ENCODE peak calls at places on chromosomes 1 and 21, in four cellular contexts. One of them, this sample, is unnamed.

GRCh38 chr1:50562106-50562505 is 138.9 kb upstream of the DMRTA2 start:
- DNase-seq in breast epithelium: no peak
- DNase-seq in ovary: no peak
- DNase-seq in prostate gland: no peak
- DNase-seq in this sample: no peak

GRCh38 chr1:93448983-93449805 is 1.3 kb downstream of the FNBP1L start:
- DNase-seq in breast epithelium: peak
- DNase-seq in ovary: no peak
- DNase-seq in prostate gland: peak
- DNase-seq in this sample: no peak

GRCh38 chr1:246784621-246785535 is 60.7 kb downstream of the SCCPDH start:
- DNase-seq in breast epithelium: no peak
- DNase-seq in ovary: no peak
- DNase-seq in prostate gland: no peak
- DNase-seq in this sample: peak

GRCh38 chr1:168180148-168180524 is 1.4 kb downstream of the TIPRL start:
- DNase-seq in breast epithelium: no peak
- DNase-seq in ovary: no peak
- DNase-seq in prostate gland: no peak
- DNase-seq in this sample: no peak

GRCh38 chr1:67880056-67880601 is 46.9 kb upstream of the GNG12 start:
- DNase-seq in breast epithelium: no peak
- DNase-seq in ovary: peak
- DNase-seq in prostate gland: no peak
- DNase-seq in this sample: no peak

GRCh38 chr1:9872430-9873165 is 37.5 kb downstream of the CTNNBIP1 start:
- DNase-seq in breast epithelium: no peak
- DNase-seq in ovary: no peak
- DNase-seq in prostate gland: no peak
- DNase-seq in this sample: peak

GRCh38 chr1:178643871-178644270 is 81.2 kb upstream of the RALGPS2 start:
- DNase-seq in breast epithelium: no peak
- DNase-seq in ovary: no peak
- DNase-seq in prostate gland: no peak
- DNase-seq in this sample: no peak

GRCh38 chr1:2382621-2383361 is 8.6 kb downstream of the MORN1 start:
- DNase-seq in breast epithelium: no peak
- DNase-seq in ovary: no peak
- DNase-seq in prostate gland: no peak
- DNase-seq in this sample: peak

GRCh38 chr1:228010921-228011320 is 4.1 kb downstream of the WNT3A start:
- DNase-seq in breast epithelium: peak
- DNase-seq in ovary: no peak
- DNase-seq in prostate gland: no peak
- DNase-seq in this sample: no peak

GRCh38 chr1:182394055-182394775 is 2.6 kb upstream of the GLUL start:
- DNase-seq in breast epithelium: no peak
- DNase-seq in ovary: no peak
- DNase-seq in prostate gland: no peak
- DNase-seq in this sample: no peak

GRCh38 chr1:177063648-177064047 is 100.9 kb downstream of the ASTN1 start:
- DNase-seq in breast epithelium: no peak
- DNase-seq in ovary: no peak
- DNase-seq in prostate gland: no peak
- DNase-seq in this sample: no peak

GRCh38 chr1:24914226-24915069 is 15.6 kb downstream of the RUNX3 start:
- DNase-seq in breast epithelium: no peak
- DNase-seq in ovary: no peak
- DNase-seq in prostate gland: no peak
- DNase-seq in this sample: peak

GRCh38 chr21:34960672-34961071 is 88.4 kb downstream of the RUNX1 start:
- DNase-seq in breast epithelium: no peak
- DNase-seq in ovary: no peak
- DNase-seq in prostate gland: no peak
- DNase-seq in this sample: no peak

GRCh38 chr21:17732306-17732705 is 86.8 kb downstream of the C21orf91 start:
- DNase-seq in breast epithelium: no peak
- DNase-seq in ovary: no peak
- DNase-seq in prostate gland: no peak
- DNase-seq in this sample: no peak

GRCh38 chr1:32104127-32104526 is 3.7 kb upstream of the KPNA6 start:
- DNase-seq in breast epithelium: no peak
- DNase-seq in ovary: no peak
- DNase-seq in prostate gland: no peak
- DNase-seq in this sample: no peak

GRCh38 chr1:9877962-9878361 is 32.1 kb downstream of the CTNNBIP1 start:
- DNase-seq in breast epithelium: peak
- DNase-seq in ovary: no peak
- DNase-seq in prostate gland: no peak
- DNase-seq in this sample: no peak

GRCh38 chr1:20465187-20465586 is 20.8 kb downstream of the CAMK2N1 start:
- DNase-seq in breast epithelium: no peak
- DNase-seq in ovary: no peak
- DNase-seq in prostate gland: no peak
- DNase-seq in this sample: no peak

GRCh38 chr1:23210351-23210785 is 6.9 kb downstream of the HTR1D start:
- DNase-seq in breast epithelium: no peak
- DNase-seq in ovary: no peak
- DNase-seq in prostate gland: no peak
- DNase-seq in this sample: no peak

GRCh38 chr1:63189677-63190076 is 132.7 kb upstream of the FOXD3 start:
- DNase-seq in breast epithelium: no peak
- DNase-seq in ovary: no peak
- DNase-seq in prostate gland: no peak
- DNase-seq in this sample: no peak

GRCh38 chr1:37865348-37866119 is 6.1 kb upstream of the MTF1 start:
- DNase-seq in breast epithelium: no peak
- DNase-seq in ovary: no peak
- DNase-seq in prostate gland: no peak
- DNase-seq in this sample: peak

GRCh38 chr1:47229031-47229831 is 2.8 kb downstream of the TAL1 start:
- DNase-seq in breast epithelium: no peak
- DNase-seq in ovary: no peak
- DNase-seq in prostate gland: no peak
- DNase-seq in this sample: no peak

GRCh38 chr1:181021811-181022434 is 747 bp downstream of the STX6 start:
- DNase-seq in breast epithelium: peak
- DNase-seq in ovary: peak
- DNase-seq in prostate gland: peak
- DNase-seq in this sample: peak

GRCh38 chr1:66282343-66282852 is 251.6 kb upstream of the SGIP1 start:
- DNase-seq in breast epithelium: no peak
- DNase-seq in ovary: no peak
- DNase-seq in prostate gland: no peak
- DNase-seq in this sample: no peak

GRCh38 chr1:154957258-154957657 is 1.4 kb upstream of the PBXIP1 start:
- DNase-seq in breast epithelium: no peak
- DNase-seq in ovary: no peak
- DNase-seq in prostate gland: no peak
- DNase-seq in this sample: no peak

GRCh38 chr1:86018311-86018923 is 138.2 kb downstream of the COL24A1 start:
- DNase-seq in breast epithelium: no peak
- DNase-seq in ovary: no peak
- DNase-seq in prostate gland: peak
- DNase-seq in this sample: peak

GRCh38 chr1:22122273-22123070 is 20.4 kb downstream of the WNT4 start:
- DNase-seq in breast epithelium: no peak
- DNase-seq in ovary: peak
- DNase-seq in prostate gland: no peak
- DNase-seq in this sample: no peak

GRCh38 chr1:225049594-225049993 is 120.1 kb downstream of the DNAH14 start:
- DNase-seq in breast epithelium: no peak
- DNase-seq in ovary: no peak
- DNase-seq in prostate gland: no peak
- DNase-seq in this sample: no peak

GRCh38 chr1:202123336-202123813 is 658 bp downstream of the GPR37L1 start:
- DNase-seq in breast epithelium: no peak
- DNase-seq in ovary: no peak
- DNase-seq in prostate gland: no peak
- DNase-seq in this sample: no peak

GRCh38 chr1:2471159-2471471 is 5.0 kb upstream of the PLCH2 start:
- DNase-seq in breast epithelium: no peak
- DNase-seq in ovary: no peak
- DNase-seq in prostate gland: no peak
- DNase-seq in this sample: no peak

GRCh38 chr1:44406761-44407429 is 1.8 kb downstream of the RNF220 start:
- DNase-seq in breast epithelium: no peak
- DNase-seq in ovary: no peak
- DNase-seq in prostate gland: no peak
- DNase-seq in this sample: no peak

GRCh38 chr1:119367332-119368124 is 1.1 kb upstream of the HAO2 start:
- DNase-seq in breast epithelium: no peak
- DNase-seq in ovary: no peak
- DNase-seq in prostate gland: no peak
- DNase-seq in this sample: peak

GRCh38 chr1:54107131-54107530 is 45.7 kb downstream of the CDCP2 start:
- DNase-seq in breast epithelium: no peak
- DNase-seq in ovary: no peak
- DNase-seq in prostate gland: no peak
- DNase-seq in this sample: no peak

GRCh38 chr1:50774759-50775351 is 185.2 kb downstream of the FAF1 start:
- DNase-seq in breast epithelium: no peak
- DNase-seq in ovary: no peak
- DNase-seq in prostate gland: peak
- DNase-seq in this sample: peak

GRCh38 chr1:78688701-78689100 is 39.1 kb downstream of the IFI44 start:
- DNase-seq in breast epithelium: no peak
- DNase-seq in ovary: no peak
- DNase-seq in prostate gland: no peak
- DNase-seq in this sample: no peak

GRCh38 chr1:31575373-31576140 is 758 bp upstream of the TINAGL1 start:
- DNase-seq in breast epithelium: peak
- DNase-seq in ovary: no peak
- DNase-seq in prostate gland: peak
- DNase-seq in this sample: no peak

GRCh38 chr1:182568647-182569284 is 20.3 kb downstream of the RNASEL start:
- DNase-seq in breast epithelium: no peak
- DNase-seq in ovary: no peak
- DNase-seq in prostate gland: no peak
- DNase-seq in this sample: no peak

GRCh38 chr21:29715089-29715488 is 224.7 kb downstream of the GRIK1 start:
- DNase-seq in breast epithelium: no peak
- DNase-seq in ovary: no peak
- DNase-seq in prostate gland: no peak
- DNase-seq in this sample: no peak

DNA sequence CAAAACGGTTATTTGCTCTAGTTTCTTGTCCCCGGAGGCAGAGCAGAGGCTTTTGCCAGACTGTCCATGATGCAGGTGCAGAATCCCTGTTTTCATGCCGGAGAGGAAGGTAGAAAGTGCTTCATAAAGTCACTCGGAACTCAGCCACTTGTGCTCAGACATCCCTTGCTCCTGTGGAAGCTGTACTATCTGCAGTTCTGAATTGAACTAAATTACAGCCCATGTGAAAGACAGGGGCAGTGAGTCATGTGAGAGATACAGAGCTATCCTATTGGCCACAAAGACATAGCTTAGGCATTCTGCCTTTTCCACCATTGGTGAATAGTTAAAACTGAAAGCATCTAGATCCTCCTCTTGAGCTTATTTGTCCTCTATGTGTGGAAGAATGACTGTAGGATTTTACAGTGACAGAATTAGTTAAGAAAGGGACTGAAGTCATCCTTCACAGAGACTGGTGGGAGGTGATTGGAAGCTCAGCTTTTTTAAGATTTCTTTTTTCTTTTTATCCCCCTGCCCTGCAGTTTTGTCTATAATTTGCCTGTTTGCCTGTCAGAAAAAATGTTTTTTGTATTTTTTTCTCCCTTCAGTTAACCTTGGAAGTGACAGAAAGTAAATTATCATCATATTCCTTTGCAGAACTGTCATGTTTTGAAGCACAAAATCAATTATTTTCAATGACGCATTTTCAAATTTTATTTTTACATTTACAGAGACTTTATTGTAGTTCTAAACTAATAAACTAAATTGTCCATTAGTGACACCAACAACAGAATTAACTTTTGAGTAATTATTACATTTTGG is 298.6 kb downstream of the PTPRC start:
- DNase-seq in breast epithelium: peak
- DNase-seq in ovary: no peak
- DNase-seq in prostate gland: peak
- DNase-seq in this sample: peak
- TF ChIP-seq POLR2A in breast epithelium: no peak
- TF ChIP-seq POLR2A in ovary: no peak
- TF ChIP-seq POLR2A in prostate gland: peak
- TF ChIP-seq POLR2A in this sample: peak

DNA sequence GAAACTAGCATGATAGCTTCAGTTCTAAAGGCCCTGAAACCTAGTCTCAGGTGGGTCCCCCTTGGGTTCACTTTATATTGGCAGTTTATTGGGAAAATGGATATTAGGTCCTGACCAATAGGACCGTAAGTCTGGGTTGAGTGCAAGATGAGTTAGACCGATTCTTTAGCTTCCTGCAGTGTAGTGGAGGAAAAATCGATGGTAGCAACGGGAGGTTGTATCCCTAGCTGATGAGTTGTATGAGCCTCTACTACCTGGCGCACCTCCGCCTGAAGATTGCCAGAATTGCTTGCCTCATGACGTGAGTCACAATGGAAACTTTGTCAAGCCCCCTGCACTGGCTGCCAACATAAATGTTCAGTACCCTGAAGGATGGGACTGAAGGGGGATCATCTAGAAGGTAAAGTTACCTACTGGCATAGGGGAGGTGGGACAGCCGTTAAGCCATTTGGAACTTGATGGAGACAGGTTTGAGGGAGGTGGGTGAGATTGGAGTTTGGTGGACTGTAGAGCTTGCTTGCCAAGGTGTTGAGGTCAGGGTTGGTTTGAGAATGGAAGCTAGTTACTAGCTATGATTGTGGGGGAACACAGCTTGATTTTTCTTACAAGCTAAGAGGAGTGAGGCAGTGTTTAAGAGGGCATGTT is 4.0 kb downstream of the RCC1 start:
- DNase-seq in breast epithelium: no peak
- DNase-seq in ovary: no peak
- DNase-seq in prostate gland: no peak
- DNase-seq in this sample: no peak
- TF ChIP-seq POLR2A in breast epithelium: no peak
- TF ChIP-seq POLR2A in ovary: no peak
- TF ChIP-seq POLR2A in prostate gland: no peak
- TF ChIP-seq POLR2A in this sample: no peak

GRCh38 chr1:145991799-145992412 is 4.5 kb downstream of the TXNIP start:
- DNase-seq in breast epithelium: no peak
- DNase-seq in ovary: no peak
- DNase-seq in prostate gland: no peak
- DNase-seq in this sample: no peak
- TF ChIP-seq POLR2A in breast epithelium: peak
- TF ChIP-seq POLR2A in ovary: no peak
- TF ChIP-seq POLR2A in prostate gland: no peak
- TF ChIP-seq POLR2A in this sample: no peak

DNA sequence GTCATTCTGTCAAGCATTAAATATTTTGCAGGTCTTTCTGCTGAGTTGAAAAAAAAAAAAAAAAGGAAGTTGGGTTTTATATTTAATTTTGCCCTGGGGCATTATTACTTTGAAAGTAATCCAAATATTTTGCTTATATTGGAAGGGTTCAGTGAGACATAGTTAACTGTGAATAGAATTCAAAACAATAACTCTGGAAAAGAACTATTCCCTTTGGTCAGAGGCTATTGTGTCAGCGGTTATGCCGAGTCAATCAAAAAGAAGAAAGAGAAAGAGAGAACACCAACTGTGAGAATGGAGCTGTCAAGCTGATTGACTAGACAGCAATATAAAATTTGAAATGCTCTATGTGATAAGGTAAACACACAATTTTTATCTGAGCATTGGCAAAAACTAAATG is 761.7 kb downstream of the ADGRL2 start:
- DNase-seq in breast epithelium: no peak
- DNase-seq in ovary: no peak
- DNase-seq in prostate gland: no peak
- DNase-seq in this sample: no peak
- TF ChIP-seq POLR2A in breast epithelium: no peak
- TF ChIP-seq POLR2A in ovary: no peak
- TF ChIP-seq POLR2A in prostate gland: no peak
- TF ChIP-seq POLR2A in this sample: no peak